ENCODE peak calls at places on chromosomes 4 and X, in ten cellular contexts. P is CD8-positive, alpha-beta T cell; M is IMR-90; E is CD14-positive monocyte; L is NCI-H2029; N is GM12892; B is ACHN; V is AG08396; K is NCI-H460; Z is activated T-cell treated with anti-CD3 and anti-CD28 coated beads, Interleukin-2, amount 50 U/mL, for 72 hours. A is an unnamed sample.

GRCh38 chrX:69146739-69147138 is 18.5 kb downstream of the PJA1 start:
- DNase-seq in P (no peak), M (no peak), E (no peak), L (no peak), N (no peak), B (no peak), V (no peak), K (no peak), Z (no peak), A (no peak)

GRCh38 chrX:118116308-118117068 is at the start of gene KLHL13:
- DNase-seq in P (no peak), M (peak), E (no peak), L (no peak), N (peak), B (peak), V (peak), K (peak), Z (peak), A (no peak)

GRCh38 chrX:42422961-42423360 is 355.0 kb downstream of the PPP1R2C start:
- DNase-seq in P (no peak), M (no peak), E (no peak), L (no peak), N (no peak), B (no peak), V (no peak), K (no peak), Z (no peak), A (no peak)

GRCh38 chr4:41749650-41750049 is 1.1 kb upstream of the PHOX2B start:
- DNase-seq in P (no peak), M (no peak), E (no peak), L (no peak), N (no peak), B (no peak), V (no peak), K (no peak), Z (no peak), A (no peak)

GRCh38 chrX:100802843-100803242 is 17.3 kb upstream of the CSTF2 start:
- DNase-seq in P (no peak), M (no peak), E (no peak), L (no peak), N (no peak), B (no peak), V (no peak), K (no peak), Z (no peak), A (no peak)

GRCh38 chrX:118603981-118604380 is 108.4 kb downstream of the DOCK11 start:
- DNase-seq in P (no peak), M (peak), E (no peak), L (peak), N (peak), B (peak), V (peak), K (peak), Z (peak), A (no peak)

GRCh38 chr4:110977554-110977953 is 354.7 kb upstream of the PITX2 start:
- DNase-seq in P (no peak), M (no peak), E (no peak), L (no peak), N (no peak), B (no peak), V (no peak), K (no peak), Z (no peak), A (no peak)

GRCh38 chrX:111262086-111262485 is 8.2 kb downstream of the CAPN6 start:
- DNase-seq in P (no peak), M (no peak), E (no peak), L (no peak), N (no peak), B (no peak), V (no peak), K (no peak), Z (no peak), A (no peak)

GRCh38 chrX:38675856-38676255 is 114.5 kb downstream of the TSPAN7 start:
- DNase-seq in P (no peak), M (no peak), E (no peak), L (no peak), N (no peak), B (no peak), V (no peak), K (no peak), Z (no peak), A (no peak)

GRCh38 chr4:5366421-5366820 is 315.1 kb downstream of the STK32B start:
- DNase-seq in P (no peak), M (peak), E (no peak), L (no peak), N (no peak), B (no peak), V (no peak), K (no peak), Z (no peak), A (no peak)

GRCh38 chr4:125765936-125766335 is 451.2 kb downstream of the FAT4 start:
- DNase-seq in P (no peak), M (peak), E (no peak), L (no peak), N (no peak), B (no peak), V (no peak), K (no peak), Z (no peak), A (no peak)

GRCh38 chr4:112069110-112069509 is 76.1 kb upstream of the FAM241A start:
- DNase-seq in P (no peak), M (no peak), E (no peak), L (no peak), N (no peak), B (no peak), V (no peak), K (no peak), Z (no peak), A (no peak)

GRCh38 chrX:110665636-110666035 is 130.0 kb downstream of the CHRDL1 start:
- DNase-seq in P (no peak), M (peak), E (no peak), L (no peak), N (no peak), B (peak), V (peak), K (peak), Z (peak), A (no peak)

GRCh38 chrX:109871489-109871888 is 131.4 kb upstream of the TMEM164 start:
- DNase-seq in P (no peak), M (no peak), E (no peak), L (no peak), N (no peak), B (no peak), V (no peak), K (no peak), Z (no peak), A (no peak)

GRCh38 chr4:27005512-27006246 is 145.0 kb downstream of the STIM2 start:
- DNase-seq in P (no peak), M (peak), E (no peak), L (no peak), N (no peak), B (no peak), V (no peak), K (no peak), Z (no peak), A (no peak)

GRCh38 chr4:113447695-113448265 is 313.8 kb downstream of the CAMK2D start:
- DNase-seq in P (no peak), M (no peak), E (no peak), L (no peak), N (no peak), B (no peak), V (no peak), K (no peak), Z (peak), A (no peak)

GRCh38 chr4:3747582-3747906 is 18.6 kb upstream of the ADRA2C start:
- DNase-seq in P (no peak), M (no peak), E (no peak), L (no peak), N (no peak), B (peak), V (peak), K (no peak), Z (peak), A (no peak)

GRCh38 chr4:174314770-174315169 is 31.1 kb downstream of the CEP44 start:
- DNase-seq in P (no peak), M (peak), E (no peak), L (no peak), N (no peak), B (no peak), V (peak), K (no peak), Z (no peak), A (no peak)

GRCh38 chr4:186693159-186693815 is 30.4 kb downstream of the FAT1 start:
- DNase-seq in P (no peak), M (peak), E (no peak), L (peak), N (no peak), B (peak), V (peak), K (peak), Z (no peak), A (no peak)

GRCh38 chrX:71998836-71999509 is 88.3 kb downstream of the NHSL2 start:
- DNase-seq in P (no peak), M (no peak), E (no peak), L (no peak), N (peak), B (peak), V (peak), K (peak), Z (peak), A (no peak)

GRCh38 chrX:93422693-93423092 is 250.7 kb downstream of the NAP1L3 start:
- DNase-seq in P (no peak), M (peak), E (no peak), L (no peak), N (no peak), B (peak), V (peak), K (peak), Z (no peak), A (no peak)

GRCh38 chr4:139219450-139220055 is 42.5 kb upstream of the ELF2 start:
- DNase-seq in P (no peak), M (no peak), E (no peak), L (no peak), N (no peak), B (no peak), V (no peak), K (no peak), Z (no peak), A (no peak)

GRCh38 chrX:46953597-46953996 is 41.4 kb downstream of the JADE3 start:
- DNase-seq in P (no peak), M (no peak), E (no peak), L (no peak), N (no peak), B (no peak), V (no peak), K (no peak), Z (no peak), A (no peak)

GRCh38 chrX:31590581-31591113 is 518.8 kb upstream of the FTHL17 start:
- DNase-seq in P (no peak), M (peak), E (no peak), L (no peak), N (no peak), B (peak), V (peak), K (no peak), Z (no peak), A (no peak)

GRCh38 chrX:118730500-118731247 is 3.3 kb downstream of the IL13RA1 start:
- DNase-seq in P (no peak), M (peak), E (no peak), L (no peak), N (no peak), B (no peak), V (no peak), K (no peak), Z (no peak), A (no peak)

GRCh38 chr4:71938776-71939175 is 93.0 kb upstream of the NPFFR2 start:
- DNase-seq in P (no peak), M (no peak), E (no peak), L (no peak), N (no peak), B (peak), V (no peak), K (no peak), Z (no peak), A (no peak)

GRCh38 chrX:23826653-23827052 is 43.7 kb downstream of the SAT1 start:
- DNase-seq in P (no peak), M (no peak), E (peak), L (no peak), N (no peak), B (no peak), V (no peak), K (no peak), Z (no peak), A (no peak)

GRCh38 chrX:30373951-30374350 is 64.8 kb upstream of the NR0B1 start:
- DNase-seq in P (no peak), M (no peak), E (no peak), L (no peak), N (no peak), B (peak), V (no peak), K (no peak), Z (no peak), A (no peak)

GRCh38 chr4:74588350-74588749 is 143.4 kb downstream of the AREG start:
- DNase-seq in P (no peak), M (no peak), E (no peak), L (no peak), N (no peak), B (no peak), V (no peak), K (no peak), Z (no peak), A (no peak)

GRCh38 chrX:19448077-19448476 is 67.2 kb downstream of the MAP3K15 start:
- DNase-seq in P (no peak), M (no peak), E (no peak), L (no peak), N (no peak), B (no peak), V (no peak), K (no peak), Z (no peak), A (no peak)

GRCh38 chr4:48778431-48779094 is 1.5 kb downstream of the FRYL start:
- DNase-seq in P (no peak), M (peak), E (no peak), L (no peak), N (no peak), B (peak), V (peak), K (no peak), Z (no peak), A (no peak)

GRCh38 chr4:20248155-20248558 is 3.5 kb upstream of the SLIT2 start:
- DNase-seq in P (no peak), M (peak), E (no peak), L (peak), N (no peak), B (peak), V (peak), K (peak), Z (no peak), A (no peak)